ENCODE peak calls at places on chromosomes 6 and 20, in eight cellular contexts. J, M, Q, A, P, S, G and T are unnamed samples. For H3K4me1, the result is how much of the 10 kb centered on the place peaks cover.

GRCh38 chr6:83270971-83271714 is 78.0 kb downstream of the RWDD2A start:
- DNase-seq in J (peak), M (no peak), Q (no peak), A (peak), P (peak), S (no peak), G (peak), T (no peak)

GRCh38 chr6:91449539-91449938 is 862.7 kb upstream of the MAP3K7 start:
- DNase-seq in J (peak), M (no peak), Q (no peak), A (no peak), P (peak), S (no peak), G (peak), T (no peak)

GRCh38 chr6:20879526-20879925 is 345.3 kb downstream of the CDKAL1 start:
- DNase-seq in J (no peak), M (no peak), Q (no peak), A (no peak), P (no peak), S (no peak), G (peak), T (no peak)

GRCh38 chr20:57998981-57999464 is 229.4 kb downstream of the ANKRD60 start:
- DNase-seq in J (no peak), M (no peak), Q (no peak), A (no peak), P (no peak), S (no peak), G (no peak), T (no peak)

GRCh38 chr6:160108077-160108476 is 13.5 kb upstream of the SLC22A1 start:
- DNase-seq in J (no peak), M (no peak), Q (no peak), A (no peak), P (no peak), S (no peak), G (no peak), T (no peak)

GRCh38 chr6:40328376-40328987 is 258.7 kb downstream of the LRFN2 start:
- DNase-seq in J (peak), M (peak), Q (peak), A (peak), P (no peak), S (no peak), G (no peak), T (peak)

GRCh38 chr20:52941803-52942202 is 30.4 kb upstream of the TSHZ2 start:
- DNase-seq in J (no peak), M (no peak), Q (no peak), A (peak), P (no peak), S (no peak), G (no peak), T (no peak)

GRCh38 chr6:30679765-30680535 is 6.5 kb downstream of the PPP1R18 start:
- DNase-seq in J (no peak), M (peak), Q (no peak), A (no peak), P (no peak), S (no peak), G (no peak), T (no peak)

GRCh38 chr6:83169511-83169910 is 23.6 kb downstream of the PGM3 start:
- DNase-seq in J (no peak), M (no peak), Q (no peak), A (no peak), P (no peak), S (no peak), G (no peak), T (no peak)

GRCh38 chr6:69917834-69918233 is 51.5 kb downstream of the COL19A1 start:
- DNase-seq in J (peak), M (no peak), Q (peak), A (peak), P (peak), S (peak), G (peak), T (peak)

GRCh38 chr20:40584128-40584819 is 104.8 kb downstream of the MAFB start:
- DNase-seq in J (no peak), M (no peak), Q (no peak), A (no peak), P (no peak), S (no peak), G (no peak), T (no peak)

GRCh38 chr20:47585087-47585747 is 83.5 kb downstream of the NCOA3 start:
- DNase-seq in J (no peak), M (no peak), Q (no peak), A (no peak), P (no peak), S (no peak), G (no peak), T (no peak)

GRCh38 chr6:143806282-143807102 is 36.6 kb upstream of the LTV1 start:
- DNase-seq in J (peak), M (no peak), Q (no peak), A (peak), P (peak), S (no peak), G (peak), T (no peak)

GRCh38 chr6:21468487-21468886 is 125.1 kb upstream of the SOX4 start:
- DNase-seq in J (no peak), M (no peak), Q (no peak), A (no peak), P (no peak), S (no peak), G (no peak), T (no peak)

GRCh38 chr6:16276991-16277981 is 38.9 kb downstream of the GMPR start:
- DNase-seq in J (peak), M (peak), Q (peak), A (peak), P (peak), S (no peak), G (peak), T (peak)

GRCh38 chr6:165891320-165891719 is 228.3 kb upstream of the PDE10A start:
- DNase-seq in J (no peak), M (no peak), Q (no peak), A (no peak), P (no peak), S (no peak), G (no peak), T (no peak)

GRCh38 chr6:89079611-89080213 is 839 bp upstream of the PNRC1 start:
- DNase-seq in J (peak), M (peak), Q (no peak), A (peak), P (peak), S (no peak), G (peak), T (peak)

DNA sequence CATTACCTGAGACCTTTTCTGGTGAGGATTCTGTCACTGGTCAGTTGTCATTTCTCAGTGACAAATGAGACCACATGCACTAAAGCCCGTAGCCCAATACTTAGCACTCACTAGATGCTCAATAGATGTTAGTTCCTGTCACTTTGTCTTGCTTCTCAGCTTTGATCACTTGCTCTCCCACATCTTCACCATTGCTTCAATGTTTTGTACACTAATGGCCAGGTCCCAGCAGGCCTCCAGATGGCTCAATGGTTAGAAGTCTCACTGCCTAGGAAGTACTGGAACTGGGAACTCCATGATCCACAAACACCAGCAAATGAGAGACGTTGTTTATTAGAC is 502.8 kb upstream of the JARID2 start:
- DNase-seq in J (no peak), M (no peak), Q (no peak), A (no peak), P (no peak), S (no peak), G (no peak), T (no peak)
- H3K4me1 ChIP-seq in J (under half), M (under half), Q (under half), A (under half), P (under half), S (under half), G (under half), T (under half)

GRCh38 chr20:64155258-64156135 is 8.8 kb upstream of the MYT1 start:
- DNase-seq in J (no peak), M (no peak), Q (no peak), A (no peak), P (no peak), S (no peak), G (no peak), T (no peak)
- H3K4me2 ChIP-seq in J (no peak), M (no peak), Q (no peak), A (no peak), P (no peak), S (no peak), G (no peak), T (no peak)

GRCh38 chr6:169158182-169158573 is 95.5 kb downstream of the THBS2 start:
- DNase-seq in J (no peak), M (no peak), Q (no peak), A (peak), P (peak), S (no peak), G (no peak), T (no peak)

GRCh38 chr6:169157474-169158181 is 96.0 kb downstream of the THBS2 start:
- DNase-seq in J (no peak), M (no peak), Q (no peak), A (no peak), P (no peak), S (no peak), G (no peak), T (no peak)

GRCh38 chr6:169155481-169155880 is 98.2 kb downstream of the THBS2 start:
- DNase-seq in J (no peak), M (no peak), Q (no peak), A (no peak), P (no peak), S (no peak), G (no peak), T (no peak)

GRCh38 chr6:169158750-169159149 is 94.9 kb downstream of the THBS2 start:
- DNase-seq in J (no peak), M (no peak), Q (no peak), A (no peak), P (peak), S (no peak), G (no peak), T (no peak)

DNA sequence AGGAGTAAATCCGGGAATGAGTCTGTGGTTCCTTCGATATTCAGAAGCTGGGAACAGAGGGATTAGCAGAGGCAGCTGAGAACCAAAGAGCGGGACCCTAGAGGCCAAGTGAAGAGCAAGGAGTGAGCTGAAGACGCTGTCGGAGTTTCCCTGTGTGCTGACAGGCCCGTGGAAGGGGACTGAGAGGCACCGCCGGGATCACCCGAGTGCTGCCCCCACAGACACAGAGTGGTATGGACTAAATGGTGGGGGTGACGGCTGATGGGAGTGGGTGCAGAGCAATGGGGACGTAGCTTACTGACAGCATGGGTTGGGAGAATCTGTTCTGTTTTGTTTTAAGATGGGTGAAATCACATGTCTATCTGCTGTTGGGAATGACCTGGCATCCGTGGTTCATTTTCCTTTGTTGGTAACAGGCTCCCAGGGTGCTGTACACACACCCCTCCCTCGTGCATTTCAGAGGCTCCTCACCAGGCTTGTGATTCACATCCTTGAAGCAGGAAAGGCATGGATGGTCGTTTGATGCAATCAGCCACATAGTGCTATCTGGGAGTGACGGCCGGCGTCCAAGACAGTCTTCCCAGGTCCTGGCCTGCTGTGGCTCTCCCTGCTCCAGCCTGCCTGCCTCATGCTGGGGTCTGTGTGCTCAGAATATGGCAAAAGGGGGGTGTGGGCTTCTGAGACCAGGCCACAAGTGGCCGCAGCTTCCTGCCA is 97.4 kb downstream of the THBS2 start:
- DNase-seq in J (no peak), M (no peak), Q (no peak), A (no peak), P (peak), S (no peak), G (no peak), T (no peak)
- H3K4me1 ChIP-seq in J (under half), M (under half), Q (under half), A (under half), P (under half), S (under half), G (under half), T (under half)

GRCh38 chr6:137512768-137513605 is 18.8 kb upstream of the OLIG3 start:
- DNase-seq in J (no peak), M (no peak), Q (no peak), A (no peak), P (no peak), S (no peak), G (no peak), T (no peak)

GRCh38 chr6:137517404-137517803 is 23.2 kb upstream of the OLIG3 start:
- DNase-seq in J (no peak), M (no peak), Q (no peak), A (no peak), P (no peak), S (no peak), G (no peak), T (no peak)

GRCh38 chr6:137510923-137511322 is 16.7 kb upstream of the OLIG3 start:
- DNase-seq in J (no peak), M (no peak), Q (no peak), A (no peak), P (no peak), S (no peak), G (no peak), T (peak)

GRCh38 chr6:137518584-137518983 is 24.4 kb upstream of the OLIG3 start:
- DNase-seq in J (no peak), M (no peak), Q (no peak), A (no peak), P (no peak), S (no peak), G (no peak), T (no peak)

DNA sequence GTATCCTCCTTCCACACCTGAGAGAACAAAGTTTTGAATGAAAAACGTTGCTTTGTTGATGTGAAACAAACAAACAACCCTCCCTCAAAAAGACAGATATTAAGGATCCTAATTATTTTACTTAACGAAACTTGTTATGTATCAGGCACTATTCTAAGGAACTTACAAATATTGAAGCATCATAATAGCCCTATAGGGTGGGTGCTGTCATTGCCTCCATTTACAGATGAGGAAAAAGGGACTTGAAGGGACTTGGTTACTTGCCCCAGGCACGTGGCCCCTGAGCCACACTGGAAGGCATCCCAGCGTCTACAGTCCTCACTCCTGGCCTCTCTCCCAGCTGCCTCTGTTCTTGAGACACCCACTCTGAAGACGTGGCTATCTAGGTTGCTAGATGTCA is 20.2 kb upstream of the OLIG3 start:
- DNase-seq in J (no peak), M (no peak), Q (no peak), A (no peak), P (no peak), S (no peak), G (no peak), T (no peak)
- H3K4me2 ChIP-seq in J (no peak), M (no peak), Q (no peak), A (no peak), P (no peak), S (no peak), G (no peak), T (no peak)

GRCh38 chr20:15033269-15033668 is 695.9 kb upstream of the FLRT3 start:
- DNase-seq in J (no peak), M (no peak), Q (no peak), A (no peak), P (no peak), S (no peak), G (no peak), T (no peak)

GRCh38 chr20:15036938-15037337 is 699.5 kb upstream of the FLRT3 start:
- DNase-seq in J (no peak), M (no peak), Q (no peak), A (no peak), P (no peak), S (no peak), G (no peak), T (no peak)

GRCh38 chr20:15042723-15043122 is 705.3 kb upstream of the FLRT3 start:
- DNase-seq in J (no peak), M (no peak), Q (no peak), A (no peak), P (no peak), S (no peak), G (no peak), T (no peak)

GRCh38 chr20:15039088-15039762 is 701.8 kb upstream of the FLRT3 start:
- DNase-seq in J (peak), M (no peak), Q (peak), A (no peak), P (no peak), S (no peak), G (no peak), T (no peak)
- H3K4me1 ChIP-seq in J (under half), M (under half), Q (under half), A (under half), P (under half), S (under half), G (under half), T (under half)